ENCODE peak calls at places on chromosome 21, in eight cellular contexts. V is skeletal muscle cell; W is activated T-cell treated with anti-CD3 and anti-CD28 coated beads, Interleukin-2, amount 50 U/mL, for 48 hours; I is NCI-H1105 treated with DMSO at 0.1 percent for 48 hours; Q is WERI-Rb-1; A is brain microvascular endothelial cell; K is left ventricle myocardium inferior; O is HCT116. U is an unnamed sample.

GRCh38 chr21:33078907-33079582 is 9.1 kb downstream of the OLIG1 start:
- DNase-seq in V (peak), W (peak), I (no peak), Q (no peak), A (peak), K (no peak), O (peak), U (no peak)

GRCh38 chr21:45341779-45342178 is 54.1 kb upstream of the POFUT2 start:
- DNase-seq in V (no peak), W (no peak), I (peak), Q (no peak), A (no peak), K (no peak), O (no peak), U (no peak)

GRCh38 chr21:21813295-21813694 is 815.1 kb downstream of the NCAM2 start:
- DNase-seq in V (no peak), W (no peak), I (no peak), Q (no peak), A (no peak), K (no peak), O (no peak), U (no peak)

GRCh38 chr21:43824250-43824882 is 35.0 kb downstream of the RRP1 start:
- DNase-seq in V (no peak), W (no peak), I (no peak), Q (no peak), A (peak), K (no peak), O (no peak), U (no peak)

GRCh38 chr21:42423197-42423675 is 19.5 kb downstream of the UBASH3A start:
- DNase-seq in V (no peak), W (peak), I (no peak), Q (no peak), A (no peak), K (no peak), O (no peak), U (no peak)

GRCh38 chr21:40049031-40049958 is 182.1 kb downstream of the PCP4 start:
- DNase-seq in V (no peak), W (no peak), I (peak), Q (no peak), A (no peak), K (no peak), O (no peak), U (no peak)

GRCh38 chr21:34762761-34763160 is 94.0 kb downstream of the CLIC6 start:
- DNase-seq in V (peak), W (no peak), I (no peak), Q (no peak), A (no peak), K (no peak), O (no peak), U (no peak)

GRCh38 chr21:44626262-44626661 is 631 bp upstream of the KRTAP10-9 start:
- DNase-seq in V (no peak), W (peak), I (no peak), Q (no peak), A (no peak), K (no peak), O (no peak), U (no peak)

GRCh38 chr21:28142692-28143091 is 850.0 kb downstream of the LTN1 start:
- DNase-seq in V (peak), W (no peak), I (no peak), Q (no peak), A (peak), K (no peak), O (no peak), U (no peak)

GRCh38 chr21:45993210-45994085 is 11.9 kb downstream of the COL6A1 start:
- DNase-seq in V (no peak), W (no peak), I (no peak), Q (peak), A (no peak), K (peak), O (no peak), U (no peak)

GRCh38 chr21:26280715-26281310 is 110.2 kb upstream of the APP start:
- DNase-seq in V (peak), W (no peak), I (no peak), Q (peak), A (no peak), K (no peak), O (no peak), U (peak)

GRCh38 chr21:16072692-16073091 is 342.9 kb downstream of the USP25 start:
- DNase-seq in V (peak), W (no peak), I (no peak), Q (no peak), A (peak), K (no peak), O (no peak), U (no peak)

GRCh38 chr21:34812510-34813265 is 143.9 kb downstream of the CLIC6 start:
- DNase-seq in V (peak), W (no peak), I (no peak), Q (no peak), A (peak), K (no peak), O (no peak), U (no peak)

GRCh38 chr21:28523367-28523766 is 469.3 kb downstream of the LTN1 start:
- DNase-seq in V (no peak), W (no peak), I (no peak), Q (no peak), A (no peak), K (no peak), O (no peak), U (no peak)

GRCh38 chr21:34771512-34772028 is 102.8 kb downstream of the CLIC6 start:
- DNase-seq in V (peak), W (no peak), I (no peak), Q (no peak), A (peak), K (no peak), O (peak), U (no peak)

GRCh38 chr21:42513151-42513984 is at the start of gene SLC37A1:
- DNase-seq in V (no peak), W (peak), I (no peak), Q (no peak), A (no peak), K (no peak), O (no peak), U (no peak)

GRCh38 chr21:39681257-39681656 is 63.7 kb upstream of the IGSF5 start:
- DNase-seq in V (peak), W (no peak), I (no peak), Q (no peak), A (peak), K (no peak), O (no peak), U (no peak)

GRCh38 chr21:44764319-44765230 is 37.0 kb downstream of the UBE2G2 start:
- DNase-seq in V (no peak), W (no peak), I (no peak), Q (peak), A (no peak), K (no peak), O (no peak), U (no peak)

GRCh38 chr21:43916691-43917514 is 51.9 kb downstream of the AGPAT3 start:
- DNase-seq in V (no peak), W (peak), I (no peak), Q (no peak), A (no peak), K (no peak), O (no peak), U (no peak)

GRCh38 chr21:45102391-45102932 is 28.1 kb downstream of the ADARB1 start:
- DNase-seq in V (no peak), W (no peak), I (no peak), Q (no peak), A (peak), K (no peak), O (peak), U (no peak)

GRCh38 chr21:18951291-18952038 is 547.9 kb upstream of the TMPRSS15 start:
- DNase-seq in V (no peak), W (no peak), I (peak), Q (peak), A (no peak), K (no peak), O (no peak), U (peak)

U was measured in NCI-H1694 treated with DMSO at 0.1 percent for 48 hours.